ENCODE peak calls at places on chromosome 10, in four cellular contexts. R is A549, Q is heart left ventricle, O is transverse colon. F is an unnamed sample.

GRCh38 chr10:84352251-84352842 is 24.0 kb downstream of the CCSER2 start:
- DNase-seq in O (peak; percentile 72), R (peak; percentile 60), Q (peak; percentile 39), F (peak; percentile 60)

GRCh38 chr10:34650156-34650555 is 164.9 kb downstream of the PARD3 start:
- DNase-seq in O (no peak), R (no peak), Q (no peak), F (no peak)

GRCh38 chr10:3010819-3011422 is 56.4 kb upstream of the PFKP start:
- DNase-seq in R (no peak), Q (no peak), O (no peak), F (peak; percentile 23)

GRCh38 chr10:49163741-49164140 is 24.4 kb downstream of the TMEM273 start:
- DNase-seq in R (no peak), Q (no peak), O (no peak), F (no peak)

GRCh38 chr10:96858038-96858705 is 26.1 kb downstream of the LCOR start:
- DNase-seq in Q (no peak), O (no peak), R (no peak), F (no peak)

GRCh38 chr10:12186324-12186723 is 9.4 kb downstream of the NUDT5 start:
- DNase-seq in Q (no peak), R (no peak), O (no peak), F (no peak)

GRCh38 chr10:119541459-119542356 is 811 bp downstream of the RGS10 start:
- DNase-seq in Q (peak; percentile 37), O (peak; percentile 28), R (no peak), F (no peak)

GRCh38 chr10:58573970-58574538 is 61.4 kb downstream of the BICC1 start:
- DNase-seq in R (no peak), O (no peak), Q (no peak), F (no peak)

GRCh38 chr10:99681553-99681952 is 22.2 kb downstream of the ENTPD7 start:
- DNase-seq in Q (no peak), R (no peak), O (no peak), F (peak; percentile 36)

GRCh38 chr10:6597478-6597877 is 17.4 kb upstream of the PRKCQ start:
- DNase-seq in O (no peak), Q (no peak), R (no peak), F (no peak)

GRCh38 chr10:60536529-60537114 is 146.9 kb upstream of the ANK3 start:
- DNase-seq in Q (no peak), O (no peak), R (no peak), F (peak; percentile 9)

GRCh38 chr10:84194424-84195043 is at the start of gene CDHR1:
- DNase-seq in O (peak; percentile 72), Q (no peak), R (peak; percentile 25), F (peak; percentile 43)

GRCh38 chr10:113071446-113071845 is 121.4 kb downstream of the TCF7L2 start:
- DNase-seq in Q (peak; percentile 82), R (no peak), O (peak; percentile 71), F (no peak)

GRCh38 chr10:29692121-29692539 is 57.4 kb upstream of the SVIL start:
- DNase-seq in Q (no peak), R (no peak), O (no peak), F (peak; percentile 51)

GRCh38 chr10:60910543-60910942 is 33.4 kb downstream of the RHOBTB1 start:
- DNase-seq in Q (no peak), R (no peak), O (no peak), F (no peak)

GRCh38 chr10:119401671-119402395 is 140.7 kb downstream of the RGS10 start:
- DNase-seq in R (peak; percentile 89), O (peak; percentile 51), Q (peak; percentile 85), F (peak; percentile 85)

GRCh38 chr10:19702215-19702614 is 114.0 kb upstream of the PLXDC2 start:
- DNase-seq in R (no peak), O (no peak), Q (no peak), F (peak; percentile 62)

GRCh38 chr10:129848571-129849451 is 115.3 kb downstream of the EBF3 start:
- DNase-seq in R (no peak), Q (no peak), O (no peak), F (no peak)

GRCh38 chr10:86349474-86349873 is 17.1 kb downstream of the GRID1 start:
- DNase-seq in Q (peak; percentile 26), O (no peak), R (peak; percentile 52), F (no peak)

GRCh38 chr10:23174075-23174973 is 17.8 kb upstream of the PTF1A start:
- DNase-seq in Q (no peak), R (no peak), O (no peak), F (no peak)

GRCh38 chr10:96374639-96374984 is 15.8 kb upstream of the OPALIN start:
- DNase-seq in O (no peak), R (no peak), Q (no peak), F (no peak)

GRCh38 chr10:63699785-63700184 is 178.6 kb downstream of the REEP3 start:
- DNase-seq in O (no peak), R (no peak), Q (peak; percentile 62), F (no peak)

GRCh38 chr10:71158251-71158650 is 54.1 kb upstream of the UNC5B start:
- DNase-seq in Q (no peak), R (no peak), O (no peak), F (no peak)

GRCh38 chr10:112741830-112742402 is 208.1 kb upstream of the TCF7L2 start:
- DNase-seq in Q (no peak), O (peak; percentile 23), R (no peak), F (peak; percentile 79)

GRCh38 chr10:132866601-132867381 is 75.6 kb downstream of the CFAP46 start:
- DNase-seq in R (no peak), Q (no peak), O (peak; percentile 1), F (no peak)

GRCh38 chr10:110208614-110209398 is 1.4 kb downstream of the MXI1 start:
- DNase-seq in Q (peak; percentile 52), R (peak; percentile 57), O (peak; percentile 49), F (peak; percentile 54)

GRCh38 chr10:110600487-110601101 is 33.1 kb downstream of the SMC3 start:
- DNase-seq in R (peak; percentile 27), O (no peak), Q (no peak), F (peak; percentile 23)

GRCh38 chr10:7666253-7667023 is at the start of gene ITIH5:
- DNase-seq in O (no peak), R (no peak), Q (no peak), F (no peak)

DNA sequence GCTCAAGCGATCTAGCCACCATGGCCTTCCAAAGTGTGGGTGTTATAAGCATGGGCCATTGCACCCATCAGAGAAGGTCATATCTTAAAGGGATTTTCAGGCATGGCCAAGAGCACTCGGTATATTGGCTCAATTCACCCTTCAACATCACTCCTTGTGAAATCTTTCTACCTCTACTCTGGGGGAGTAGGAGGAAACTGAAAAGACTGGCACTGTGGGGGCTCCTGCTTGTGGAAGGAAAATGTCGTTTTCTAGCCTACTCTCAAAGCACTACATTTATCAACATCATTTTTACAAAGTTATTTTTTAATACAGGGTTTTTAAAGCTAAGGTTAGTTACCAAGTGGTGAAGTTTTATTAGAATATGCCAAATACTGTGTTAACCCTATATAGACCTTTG is 42.0 kb upstream of the CACNB2 start:
- DNase-seq in O (no peak), R (no peak), Q (no peak), F (no peak)
- TF ChIP-seq CTCF in O (no peak), R (no peak), Q (no peak), F (no peak)

GRCh38 chr10:43394868-43395267 is 14.1 kb downstream of the HNRNPF start:
- DNase-seq in Q (no peak), R (no peak), O (no peak), F (no peak)
- H3K27ac ChIP-seq in Q (no peak overlapping the region), R (peak overlapping the region; percentile 86), O (peak overlapping the region; percentile 99), F (peak overlapping the region; percentile 26)

GRCh38 chr10:123417414-123417813 is 248.7 kb upstream of the GPR26 start:
- DNase-seq in R (no peak), Q (no peak), O (no peak), F (no peak)

GRCh38 chr10:123408660-123409059 is 254.5 kb downstream of the BUB3 start:
- DNase-seq in O (no peak), Q (no peak), R (no peak), F (peak; percentile 36)

DNA sequence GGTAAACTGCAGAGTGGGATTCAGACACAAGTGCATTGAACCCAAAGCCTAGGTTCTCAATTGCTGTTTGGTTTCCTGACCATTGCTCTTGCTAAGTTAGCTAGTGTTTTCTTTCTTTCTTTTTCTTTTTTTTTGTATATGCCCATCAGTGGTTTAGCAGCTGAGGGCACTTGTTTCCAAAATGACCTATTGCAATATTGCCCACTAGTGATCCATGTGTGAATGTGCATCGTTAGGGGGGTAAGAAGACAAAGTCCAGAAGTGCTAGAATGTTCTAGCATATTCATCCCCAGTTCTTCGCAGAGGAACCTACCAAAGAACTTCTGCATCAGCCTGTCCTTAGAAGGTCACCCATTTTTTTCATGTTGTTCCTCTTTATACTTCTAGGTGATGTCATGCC is 252.8 kb upstream of the GPR26 start:
- DNase-seq in R (no peak), Q (no peak), O (no peak), F (no peak)
- TF ChIP-seq CTCF in R (no peak), Q (no peak), O (no peak), F (no peak)

GRCh38 chr10:31158000-31158658 is 126.5 kb upstream of the ZNF438 start:
- DNase-seq in O (no peak), Q (no peak), R (no peak), F (no peak)
- H3K27ac ChIP-seq in O (peak overlapping the region; percentile 30), Q (peak overlapping the region; percentile 12), R (no peak overlapping the region), F (no peak overlapping the region)

DNA sequence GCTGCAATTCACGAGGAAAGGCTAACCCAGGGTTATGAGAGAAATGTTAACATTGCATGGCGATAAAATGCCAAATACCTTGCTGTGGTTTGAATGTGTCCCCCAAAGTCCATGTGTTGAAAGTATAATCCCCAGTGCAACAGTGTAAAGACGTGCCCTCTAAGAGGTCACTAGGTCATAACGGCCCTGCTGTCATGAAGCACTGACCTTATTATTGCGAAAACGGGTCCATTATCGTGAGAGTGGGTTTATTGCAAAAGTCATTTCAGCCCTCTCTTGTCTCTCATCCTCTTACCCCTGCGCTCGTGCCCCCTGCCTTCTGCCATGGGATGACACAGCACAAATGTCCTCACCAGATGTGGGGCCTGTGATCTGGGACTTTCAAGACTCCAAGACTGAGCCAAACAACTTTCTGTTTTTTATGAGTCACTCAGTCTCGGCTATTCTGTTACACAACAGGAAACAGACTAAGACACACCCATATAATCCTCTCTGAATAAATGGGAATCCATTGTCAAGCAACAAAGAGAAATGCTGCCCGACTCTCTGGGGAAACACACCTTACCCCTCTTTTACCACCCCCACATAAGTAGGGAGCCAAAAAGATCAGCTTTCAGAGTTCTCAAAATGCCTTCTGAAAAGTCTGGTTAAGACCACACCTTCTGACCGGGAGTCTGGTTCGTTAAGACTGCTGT is 73.1 kb upstream of the UCN3 start:
- DNase-seq in R (peak; percentile 94), Q (peak; percentile 73), O (peak; percentile 43), F (peak; percentile 89)
- TF ChIP-seq CTCF in R (no peak), Q (no peak), O (no peak), F (no peak)

GRCh38 chr10:77285529-77286182 is 352.0 kb downstream of the KCNMA1 start:
- DNase-seq in O (no peak), R (no peak), Q (no peak), F (no peak)
- H3K27ac ChIP-seq in O (no peak overlapping the region), R (no peak overlapping the region), Q (no peak overlapping the region), F (no peak overlapping the region)

GRCh38 chr10:128843972-128844371 is 623.1 kb upstream of the MGMT start:
- DNase-seq in Q (no peak), R (no peak), O (no peak), F (no peak)
- TF ChIP-seq CTCF in Q (no peak), R (no peak), O (peak; percentile 11), F (no peak)

F was measured in RWPE1.